ENCODE peak calls at places on chromosomes 16 and 17, in nine cellular contexts. N, D, K, H, W, B, R, O and J are unnamed samples.

GRCh38 chr17:17979778-17980177 is 7.1 kb downstream of the DRC3 start:
- DNase-seq in H (no peak), R (no peak), K (no peak), D (no peak), N (no peak), B (no peak), W (no peak), O (no peak), J (no peak)

GRCh38 chr16:50742521-50743150 is 750 bp downstream of the CYLD start:
- DNase-seq in W (peak), N (no peak), R (peak), O (peak), K (peak), D (no peak), B (peak), H (peak), J (no peak)

GRCh38 chr16:68332411-68333121 is 21.7 kb downstream of the PRMT7 start:
- DNase-seq in R (peak), O (peak), K (peak), H (no peak), N (no peak), D (no peak), W (peak), B (no peak), J (no peak)

GRCh38 chr16:59463776-59464175 is 729.7 kb upstream of the GOT2 start:
- DNase-seq in W (no peak), K (no peak), N (no peak), R (no peak), H (no peak), O (no peak), B (no peak), D (no peak), J (no peak)

GRCh38 chr17:77306790-77307478 is 166.2 kb downstream of the SEC14L1 start:
- DNase-seq in K (no peak), H (no peak), B (no peak), N (peak), D (no peak), R (no peak), W (peak), O (peak), J (no peak)

GRCh38 chr17:57295526-57296023 is 39.3 kb downstream of the MSI2 start:
- DNase-seq in R (peak), K (peak), H (no peak), D (no peak), W (no peak), N (peak), O (no peak), B (no peak), J (no peak)

GRCh38 chr16:27426423-27427408 is 24.7 kb downstream of the IL21R start:
- DNase-seq in R (peak), N (peak), K (peak), H (no peak), O (no peak), D (no peak), B (no peak), W (peak), J (no peak)

GRCh38 chr16:64453643-64454042 is 668.2 kb downstream of the CDH11 start:
- DNase-seq in W (no peak), H (no peak), B (no peak), N (no peak), K (peak), D (no peak), R (peak), O (no peak), J (no peak)

GRCh38 chr17:42113293-42114069 is 967 bp upstream of the DHX58 start:
- DNase-seq in O (no peak), N (no peak), W (no peak), B (no peak), R (no peak), D (no peak), H (no peak), K (no peak), J (no peak)
- H3K27ac ChIP-seq in O (no peak), N (no peak), W (peak), B (no peak), R (no peak), D (peak), H (peak), K (no peak), J (peak)

DNA sequence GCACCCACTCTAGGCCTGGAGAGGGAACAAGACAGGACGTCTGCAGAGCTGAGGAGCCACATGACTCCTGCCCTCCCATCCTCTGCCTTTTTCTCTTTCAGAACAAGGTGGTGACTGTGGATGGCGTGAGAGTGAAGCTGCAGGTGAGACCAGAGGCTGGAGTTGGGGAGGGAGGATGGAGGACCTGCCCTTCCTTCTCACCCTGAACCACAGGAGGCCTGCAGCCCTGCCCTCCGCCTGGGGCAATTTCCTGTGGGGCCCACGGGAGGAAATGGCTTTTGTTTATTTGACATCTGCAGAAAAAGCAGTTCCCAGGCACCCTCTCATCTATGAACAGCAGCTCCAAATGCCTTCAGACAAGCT is 5.1 kb downstream of the RAB37 start:
- DNase-seq in R (no peak), H (no peak), B (no peak), O (peak), W (peak), D (no peak), K (no peak), N (no peak), J (no peak)
- H3K4me3 ChIP-seq in R (no peak), H (no peak), B (no peak), O (no peak), W (no peak), D (no peak), K (no peak), N (no peak), J (no peak)

GRCh38 chr17:14356043-14356637 is 55.3 kb downstream of the HS3ST3B1 start:
- DNase-seq in R (peak), K (no peak), H (no peak), B (no peak), N (no peak), O (no peak), D (no peak), W (no peak), J (no peak)

GRCh38 chr17:14355556-14355955 is 54.7 kb downstream of the HS3ST3B1 start:
- DNase-seq in K (no peak), W (no peak), O (no peak), B (no peak), H (no peak), D (no peak), R (peak), N (no peak), J (no peak)

GRCh38 chr17:14352139-14352538 is 51.3 kb downstream of the HS3ST3B1 start:
- DNase-seq in B (no peak), D (no peak), W (no peak), K (no peak), H (no peak), O (no peak), N (no peak), R (peak), J (no peak)

GRCh38 chr17:14351493-14351892 is 50.6 kb downstream of the HS3ST3B1 start:
- DNase-seq in K (no peak), N (no peak), R (peak), D (no peak), W (no peak), B (no peak), O (no peak), H (no peak), J (no peak)

GRCh38 chr17:14354807-14355206 is 53.9 kb downstream of the HS3ST3B1 start:
- DNase-seq in B (no peak), O (no peak), D (no peak), W (no peak), N (no peak), R (no peak), K (no peak), H (no peak), J (no peak)
- H3K27ac ChIP-seq in B (no peak), O (no peak), D (no peak), W (no peak), N (no peak), R (no peak), K (no peak), H (no peak), J (no peak)

GRCh38 chr17:28368915-28369683 is 1.0 kb downstream of the VTN start:
- DNase-seq in H (no peak), B (no peak), N (no peak), K (no peak), O (no peak), R (no peak), W (no peak), D (no peak), J (no peak)

GRCh38 chr17:28371245-28372202 is at the start of gene SARM1:
- DNase-seq in R (peak), N (peak), W (peak), K (peak), H (peak), O (peak), D (peak), B (peak), J (peak)

GRCh38 chr17:28369684-28370034 is 448 bp downstream of the VTN start:
- DNase-seq in R (no peak), H (no peak), O (peak), W (no peak), D (no peak), K (no peak), N (no peak), B (no peak), J (no peak)

GRCh38 chr17:28370744-28371103 is 617 bp upstream of the VTN start:
- DNase-seq in W (no peak), H (no peak), R (no peak), O (no peak), D (no peak), N (no peak), K (no peak), B (no peak), J (no peak)

GRCh38 chr17:28370035-28370743 is at the start of gene VTN:
- DNase-seq in D (no peak), W (no peak), R (peak), K (peak), O (peak), N (peak), B (peak), H (peak), J (no peak)
- H3K4me3 ChIP-seq in D (peak), W (peak), R (peak), K (no peak), O (no peak), N (peak), B (peak), H (peak), J (peak)

GRCh38 chr17:561118-561517 is 153.5 kb downstream of the VPS53 start:
- DNase-seq in K (peak), H (no peak), R (peak), B (no peak), D (no peak), W (no peak), N (no peak), O (no peak), J (no peak)
- H3K27ac ChIP-seq in K (no peak), H (no peak), R (no peak), B (no peak), D (peak), W (no peak), N (no peak), O (no peak), J (no peak)

GRCh38 chr16:84460406-84461028 is 43.9 kb downstream of the MEAK7 start:
- DNase-seq in H (no peak), K (no peak), W (no peak), N (no peak), D (peak), O (no peak), B (no peak), R (no peak), J (no peak)
- H3K4me3 ChIP-seq in H (no peak), K (no peak), W (no peak), N (no peak), D (no peak), O (no peak), B (no peak), R (no peak), J (no peak)

DNA sequence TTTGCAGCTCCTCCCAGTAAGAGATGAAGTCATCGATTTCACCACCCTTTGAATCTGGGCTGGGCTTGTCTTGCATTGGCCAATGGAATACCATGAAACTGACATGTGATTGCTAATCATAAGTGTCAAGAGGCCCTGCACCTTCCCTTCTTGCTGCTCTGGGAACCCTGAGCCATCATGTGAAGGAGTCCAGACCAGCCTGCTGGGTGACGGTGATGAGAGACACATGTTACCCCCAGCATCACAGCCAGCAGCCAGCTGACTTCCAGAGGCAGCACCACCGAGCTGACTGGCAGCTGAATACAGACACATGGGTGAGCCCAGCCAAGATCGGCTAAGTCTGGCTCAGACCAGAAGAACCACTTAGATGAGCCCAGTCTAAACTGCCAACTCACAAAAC is 43.5 kb upstream of the CACNG4 start:
- DNase-seq in N (no peak), R (no peak), K (peak), W (no peak), D (no peak), H (no peak), B (no peak), O (no peak), J (no peak)
- H3K27ac ChIP-seq in N (no peak), R (no peak), K (no peak), W (no peak), D (no peak), H (no peak), B (no peak), O (no peak), J (no peak)